ENCODE peak calls at places on chromosomes 2 and 18, in seven cellular contexts. Y is cerebellar cortex, N is small intestine, I is heart right ventricle, E is GM04504, D is ELR, H is neural progenitor cell. X is an unnamed sample.

GRCh38 chr2:159010340-159010739 is 41.9 kb downstream of the TANC1 start:
- DNase-seq in I (no peak), H (no peak), E (peak), D (peak), Y (no peak), N (no peak), X (no peak)

GRCh38 chr18:48227206-48227605 is 182.0 kb downstream of the ZBTB7C start:
- DNase-seq in N (no peak), E (no peak), Y (no peak), H (no peak), D (peak), I (no peak), X (no peak)

GRCh38 chr2:11983870-11984269 is 237.4 kb downstream of the LPIN1 start:
- DNase-seq in E (no peak), I (no peak), N (no peak), D (no peak), Y (no peak), H (no peak), X (no peak)

GRCh38 chr2:70942900-70943871 is 7.5 kb downstream of the ATP6V1B1 start:
- DNase-seq in E (no peak), D (no peak), H (peak), I (no peak), Y (no peak), N (no peak), X (no peak)

GRCh38 chr2:200306969-200307811 is 697 bp downstream of the SPATS2L start:
- DNase-seq in N (peak), I (peak), H (peak), E (peak), Y (peak), D (peak), X (no peak)

GRCh38 chr2:223865124-223865523 is 27.7 kb upstream of the AP1S3 start:
- DNase-seq in I (no peak), H (no peak), N (no peak), D (no peak), Y (no peak), E (no peak), X (no peak)

GRCh38 chr2:228678110-228678509 is 496.6 kb upstream of the SPHKAP start:
- DNase-seq in Y (no peak), H (no peak), N (no peak), E (no peak), I (no peak), D (no peak), X (no peak)

GRCh38 chr2:134217316-134217715 is 36.6 kb upstream of the MGAT5 start:
- DNase-seq in I (no peak), D (no peak), Y (no peak), N (no peak), E (no peak), H (no peak), X (no peak)

GRCh38 chr2:191959209-191959608 is 112.3 kb upstream of the CAVIN2 start:
- DNase-seq in E (no peak), I (no peak), D (no peak), H (no peak), Y (no peak), N (no peak), X (no peak)

GRCh38 chr2:1781291-1782080 is 37.2 kb upstream of the PXDN start:
- DNase-seq in N (peak), D (peak), H (no peak), I (no peak), E (no peak), Y (no peak), X (no peak)

GRCh38 chr2:229909090-229909489 is 12.7 kb downstream of the TRIP12 start:
- DNase-seq in I (no peak), D (no peak), Y (no peak), E (no peak), H (no peak), N (peak), X (no peak)

GRCh38 chr2:219060821-219061791 is at the start of gene IHH:
- DNase-seq in I (no peak), D (peak), Y (no peak), E (no peak), H (peak), N (peak), X (no peak)

GRCh38 chr2:111664451-111664850 is 219.5 kb downstream of the ANAPC1 start:
- DNase-seq in Y (no peak), N (no peak), E (no peak), D (no peak), H (no peak), I (no peak), X (no peak)

GRCh38 chr2:192885569-192886160 is 690.9 kb upstream of the TMEFF2 start:
- DNase-seq in Y (no peak), H (no peak), D (peak), N (no peak), I (no peak), E (no peak), X (no peak)

GRCh38 chr2:88016948-88017779 is 817 bp upstream of the RNU2-63P start:
- DNase-seq in H (peak), D (no peak), I (peak), N (no peak), Y (peak), E (no peak), X (no peak)

GRCh38 chr18:59801576-59801975 is 98.2 kb upstream of the PMAIP1 start:
- DNase-seq in E (no peak), I (no peak), H (no peak), Y (no peak), D (no peak), N (no peak), X (no peak)

GRCh38 chr2:98123286-98123685 is 36.3 kb downstream of the VWA3B start:
- DNase-seq in I (no peak), E (no peak), N (no peak), D (no peak), Y (no peak), H (no peak), X (no peak)

GRCh38 chr2:80496770-80497169 is 192.2 kb upstream of the LRRTM1 start:
- DNase-seq in H (no peak), D (peak), Y (no peak), E (peak), I (no peak), N (no peak), X (peak)

GRCh38 chr18:76980663-76981387 is 151.8 kb downstream of the MBP start:
- DNase-seq in D (no peak), E (no peak), I (no peak), N (no peak), H (no peak), Y (no peak), X (no peak)

GRCh38 chr18:57275111-57275510 is 77.2 kb upstream of the ST8SIA3 start:
- DNase-seq in D (no peak), H (no peak), E (no peak), N (peak), I (no peak), Y (no peak), X (no peak)

GRCh38 chr2:128550801-128551416 is 232.2 kb upstream of the HS6ST1 start:
- DNase-seq in Y (no peak), H (no peak), N (no peak), D (no peak), I (no peak), E (no peak), X (no peak)

GRCh38 chr2:118805061-118805690 is 42.3 kb downstream of the EN1 start:
- DNase-seq in H (no peak), D (no peak), N (no peak), I (no peak), Y (no peak), E (peak), X (no peak)

GRCh38 chr2:240319221-240319854 is 116.1 kb upstream of the GPC1 start:
- DNase-seq in E (no peak), I (no peak), N (no peak), D (peak), H (no peak), Y (no peak), X (no peak)

GRCh38 chr2:239609162-239609561 is 208.3 kb upstream of the HDAC4 start:
- DNase-seq in E (no peak), H (no peak), N (no peak), D (no peak), I (no peak), Y (no peak), X (no peak)

GRCh38 chr2:113716291-113716690 is 40.2 kb downstream of the SLC35F5 start:
- DNase-seq in Y (no peak), H (no peak), I (no peak), E (peak), N (no peak), D (peak), X (no peak)

GRCh38 chr18:8519102-8519501 is 90.1 kb upstream of the RAB12 start:
- DNase-seq in E (no peak), I (no peak), D (no peak), H (no peak), N (no peak), Y (peak), X (no peak)

GRCh38 chr2:24392542-24393059 is 32.3 kb upstream of the ITSN2 start:
- DNase-seq in I (no peak), D (no peak), Y (no peak), N (no peak), E (no peak), H (no peak), X (no peak)

GRCh38 chr2:220240640-220241039 is 613.2 kb downstream of the SLC4A3 start:
- DNase-seq in H (no peak), D (no peak), I (no peak), E (no peak), Y (no peak), N (no peak), X (no peak)

GRCh38 chr2:215416656-215417055 is 19.2 kb downstream of the FN1 start:
- DNase-seq in Y (no peak), N (no peak), I (no peak), D (no peak), E (no peak), H (no peak), X (no peak)

GRCh38 chr2:37543967-37544366 is 127.5 kb downstream of the CDC42EP3 start:
- DNase-seq in D (no peak), H (no peak), N (no peak), I (no peak), E (no peak), Y (no peak), X (no peak)